ENCODE peak calls at places on chromosomes 1 and 21, in ten cellular contexts. B is fibroblast of the aortic adventitia; R is activated CD4-positive, alpha-beta T cell treated with anti-CD3 and anti-CD28 coated beads for 24 hours; K is T-helper 1 cell; C is stimulated activated CD4-positive, alpha-beta T cell treated with anti-CD3 and anti-CD28 coated beads, Interleukin-2, amount 100 ng/mL, for 48 hours; M is type B pancreatic cell; F is uterus; G is heart left ventricle; Y is stimulated activated CD8-positive, alpha-beta memory T cell treated with anti-CD3 and anti-CD28 coated beads, Interleukin-4, amount 100 ng/mL, for 1 hour; O is AG08395. S is an unnamed sample.

GRCh38 chr1:11858968-11859871 is 475 bp upstream of the NPPB start:
- DNase-seq in G (peak), B (peak), F (peak), R (peak), Y (peak), M (peak), O (peak), C (peak), K (peak), S (no peak)

GRCh38 chr1:197998110-197998509 is 80.9 kb downstream of the LHX9 start:
- DNase-seq in O (no peak), G (no peak), M (no peak), R (no peak), C (no peak), Y (no peak), F (no peak), B (no peak), K (no peak), S (no peak)

GRCh38 chr1:223683586-223684487 is 18.3 kb upstream of the CAPN8 start:
- DNase-seq in G (no peak), M (no peak), C (peak), F (no peak), R (peak), Y (peak), O (peak), B (peak), K (peak), S (no peak)

GRCh38 chr21:34073749-34074282 is 438 bp downstream of the MRPS6 start:
- DNase-seq in F (no peak), R (no peak), C (peak), B (no peak), M (peak), O (peak), K (no peak), Y (no peak), G (peak), S (no peak)

GRCh38 chr1:226548281-226549093 is at the start of gene STUM:
- DNase-seq in R (no peak), G (no peak), F (no peak), C (no peak), M (no peak), B (no peak), Y (no peak), K (no peak), O (peak), S (no peak)

GRCh38 chr1:19345391-19345790 is 33.3 kb downstream of the SLC66A1 start:
- DNase-seq in O (no peak), M (no peak), G (no peak), R (no peak), C (no peak), B (no peak), Y (no peak), F (no peak), K (no peak), S (no peak)

GRCh38 chr1:1847061-1847460 is 43.8 kb downstream of the GNB1 start:
- DNase-seq in Y (no peak), B (peak), R (no peak), F (no peak), M (no peak), C (no peak), O (no peak), G (no peak), K (no peak), S (no peak)

GRCh38 chr1:217133958-217134856 is 411.0 kb upstream of the ESRRG start:
- DNase-seq in K (no peak), G (no peak), Y (no peak), F (no peak), B (peak), O (no peak), M (no peak), R (no peak), C (no peak), S (no peak)

GRCh38 chr1:27357281-27358037 is 9.3 kb downstream of the MAP3K6 start:
- DNase-seq in C (peak), B (peak), R (peak), F (peak), O (peak), Y (peak), M (peak), K (peak), G (peak), S (no peak)

GRCh38 chr1:118249641-118250040 is 64.6 kb upstream of the SPAG17 start:
- DNase-seq in M (no peak), B (no peak), K (no peak), Y (no peak), G (no peak), R (no peak), C (no peak), O (no peak), F (no peak), S (no peak)

GRCh38 chr1:45929257-45929687 is 125.9 kb downstream of the MAST2 start:
- DNase-seq in C (no peak), R (no peak), K (no peak), O (peak), G (no peak), B (peak), M (no peak), F (no peak), Y (no peak), S (no peak)

GRCh38 chr1:161733526-161733925 is 12.2 kb downstream of the FCRLB start:
- DNase-seq in K (no peak), M (no peak), Y (no peak), G (no peak), F (no peak), B (peak), O (peak), R (no peak), C (no peak), S (no peak)

GRCh38 chr21:26445440-26445839 is 127.6 kb downstream of the CYYR1 start:
- DNase-seq in G (no peak), M (no peak), F (no peak), R (no peak), K (no peak), Y (no peak), B (peak), O (peak), C (no peak), S (no peak)

GRCh38 chr1:241846862-241847539 is 1.0 kb upstream of the EXO1 start:
- DNase-seq in K (no peak), B (no peak), O (no peak), G (no peak), Y (no peak), R (no peak), F (no peak), C (no peak), M (no peak), S (no peak)

GRCh38 chr1:114428083-114428754 is 82.8 kb downstream of the TRIM33 start:
- DNase-seq in C (peak), M (no peak), B (peak), Y (no peak), O (peak), K (no peak), G (no peak), F (no peak), R (no peak), S (no peak)

GRCh38 chr1:28392027-28392652 is 22.6 kb downstream of the PHACTR4 start:
- DNase-seq in G (no peak), C (no peak), R (no peak), K (no peak), F (no peak), M (no peak), O (peak), B (peak), Y (no peak), S (no peak)

GRCh38 chr1:55604194-55604593 is 389.0 kb upstream of the USP24 start:
- DNase-seq in C (no peak), B (peak), K (no peak), F (no peak), G (no peak), M (no peak), Y (no peak), R (no peak), O (no peak), S (peak)

GRCh38 chr1:213724640-213725536 is 262.9 kb upstream of the PROX1 start:
- DNase-seq in K (no peak), R (no peak), G (no peak), Y (no peak), B (peak), M (no peak), O (no peak), F (peak), C (no peak), S (no peak)

GRCh38 chr1:101683561-101683960 is 313.2 kb downstream of the OLFM3 start:
- DNase-seq in B (no peak), O (no peak), K (no peak), F (no peak), Y (no peak), G (no peak), R (no peak), C (no peak), M (no peak), S (no peak)

GRCh38 chr1:228272831-228273571 is 65.2 kb downstream of the OBSCN start:
- DNase-seq in M (no peak), G (peak), K (no peak), C (no peak), Y (no peak), F (no peak), R (no peak), O (no peak), B (no peak), S (no peak)

GRCh38 chr1:67652800-67653199 is 32.2 kb upstream of the GADD45A start:
- DNase-seq in F (peak), K (no peak), G (no peak), Y (no peak), B (peak), O (peak), C (no peak), R (no peak), M (no peak), S (peak)

GRCh38 chr1:1092149-1092855 is 18.2 kb upstream of the RNF223 start:
- DNase-seq in G (peak), R (no peak), Y (no peak), K (no peak), F (no peak), M (peak), C (no peak), O (no peak), B (no peak), S (no peak)

GRCh38 chr1:37150986-37151385 is 116.7 kb upstream of the GRIK3 start:
- DNase-seq in Y (no peak), C (no peak), F (no peak), K (no peak), B (no peak), G (no peak), R (no peak), M (peak), O (no peak), S (peak)

GRCh38 chr1:10865518-10866313 is 69.3 kb upstream of the CASZ1 start:
- DNase-seq in F (no peak), O (no peak), G (no peak), Y (no peak), R (no peak), M (no peak), C (no peak), B (no peak), K (no peak), S (no peak)

GRCh38 chr1:28737245-28738137 is 751 bp downstream of the YTHDF2 start:
- DNase-seq in K (peak), O (peak), G (no peak), Y (peak), C (peak), B (peak), M (no peak), R (peak), F (no peak), S (no peak)

GRCh38 chr1:26530898-26531598 is 1.5 kb downstream of the RPS6KA1 start:
- DNase-seq in Y (no peak), B (peak), C (no peak), G (no peak), O (peak), K (no peak), F (no peak), M (no peak), R (no peak), S (no peak)

S was measured in esophagus muscularis mucosa.